ENCODE peak calls at places on chromosome 2, in nine cellular contexts. L is activated naive CD8-positive, alpha-beta T cell treated with anti-CD3 and anti-CD28 coated beads for 36 hours; X is Karpas-422; W is IMR-90; V is Kasumi-1; E is stimulated activated naive CD8-positive, alpha-beta T cell treated with anti-CD3 and anti-CD28 coated beads, Interleukin-15, Interleukin-2, amounts not matched to agents 100 U/mL and 50 U/mL, for 24 hours; Z is COR-L47; M is stimulated activated CD4-positive, alpha-beta T cell treated with anti-CD3 and anti-CD28 coated beads, Interleukin-2, amount 100 ng/mL, for 48 hours; R is activated T-cell treated with anti-CD3 and anti-CD28 coated beads, Interleukin-2, amount 50 U/mL, for 72 hours. K is an unnamed sample.

GRCh38 chr2:213238753-213239591 is 45.3 kb upstream of the SPAG16 start:
- DNase-seq in Z (no peak), V (no peak), L (no peak), M (no peak), W (peak), R (no peak), E (no peak), X (no peak), K (peak)

GRCh38 chr2:8582850-8583399 is 98.9 kb upstream of the ID2 start:
- DNase-seq in W (no peak), E (no peak), M (no peak), Z (no peak), X (no peak), L (no peak), V (no peak), R (no peak), K (no peak)

GRCh38 chr2:187302146-187302545 is 145.9 kb downstream of the CALCRL start:
- DNase-seq in V (no peak), Z (no peak), W (peak), M (no peak), R (no peak), L (no peak), X (no peak), E (no peak), K (no peak)

GRCh38 chr2:25838152-25838756 is 40.0 kb downstream of the ASXL2 start:
- DNase-seq in E (no peak), R (no peak), M (no peak), X (no peak), L (no peak), W (no peak), Z (no peak), V (no peak), K (no peak)

GRCh38 chr2:105377871-105378270 is 21.0 kb downstream of the FHL2 start:
- DNase-seq in E (no peak), X (no peak), M (no peak), W (no peak), L (no peak), Z (no peak), R (no peak), V (no peak), K (peak)

GRCh38 chr2:197072533-197072932 is 146.0 kb upstream of the PGAP1 start:
- DNase-seq in E (no peak), M (no peak), R (no peak), L (no peak), V (no peak), W (peak), Z (no peak), X (no peak), K (no peak)

GRCh38 chr2:28291811-28292455 is 100.7 kb upstream of the FOSL2 start:
- DNase-seq in R (no peak), X (no peak), Z (no peak), L (no peak), W (peak), M (no peak), E (no peak), V (no peak), K (peak)

GRCh38 chr2:48560546-48561209 is 30.7 kb downstream of the STON1 start:
- DNase-seq in W (no peak), E (no peak), M (no peak), X (no peak), Z (no peak), V (no peak), L (no peak), R (no peak), K (no peak)

GRCh38 chr2:64134813-64135212 is 9.4 kb downstream of the PELI1 start:
- DNase-seq in W (no peak), R (no peak), X (no peak), L (no peak), E (no peak), V (no peak), M (no peak), Z (no peak), K (peak)

GRCh38 chr2:101622633-101623521 is 74.6 kb upstream of the MAP4K4 start:
- DNase-seq in W (no peak), V (peak), L (no peak), X (no peak), Z (no peak), R (peak), M (no peak), E (no peak), K (no peak)

K was measured in RPMI7951.